ENCODE peak calls at places on chromosomes 6 and 20, in seven cellular contexts. Z is B cell, L is AG04450, K is foreskin fibroblast, R is cardiac muscle cell, A is activated T-cell treated with anti-CD3 and anti-CD28 coated beads for 1 hour, G is C1 segment of cervical spinal cord. X is an unnamed sample.
A peak's percentile ranks its signal among the peaks of the same experiment; 100 is the strongest.

GRCh38 chr20:24762371-24762770 is 186.7 kb upstream of the CST7 start:
- DNase-seq in Z (no peak), L (no peak), K (no peak), R (no peak), A (no peak), G (no peak), X (no peak)

GRCh38 chr6:77463881-77464867 is 883 bp upstream of the HTR1B start:
- DNase-seq in Z (no peak), L (no peak), K (peak; percentile 73), R (no peak), A (no peak), G (no peak), X (peak; percentile 38)

GRCh38 chr6:64807785-64808184 is 899.2 kb downstream of the EYS start:
- DNase-seq in Z (no peak), L (no peak), K (no peak), R (no peak), A (no peak), G (no peak), X (no peak)

GRCh38 chr6:133956413-133957049 is 3.5 kb downstream of the TBPL1 start:
- DNase-seq in Z (no peak), L (no peak), K (no peak), R (no peak), A (no peak), G (no peak), X (no peak)

GRCh38 chr6:35047265-35048011 is 93.7 kb downstream of the TCP11 start:
- DNase-seq in Z (no peak), L (no peak), K (peak; percentile 84), R (peak; percentile 83), A (no peak), G (no peak), X (peak; percentile 68)

GRCh38 chr20:61936701-61937131 is 129.0 kb downstream of the TAF4 start:
- DNase-seq in Z (no peak), L (no peak), K (no peak), R (no peak), A (no peak), G (no peak), X (no peak)

GRCh38 chr6:7433211-7433610 is 43.6 kb downstream of the RIOK1 start:
- DNase-seq in Z (no peak), L (no peak), K (no peak), R (no peak), A (no peak), G (no peak), X (no peak)

GRCh38 chr6:143510991-143511891 is at the start of gene FUCA2:
- DNase-seq in Z (peak; percentile 49), L (peak; percentile 64), K (peak; percentile 97), R (peak; percentile 95), A (peak; percentile 40), G (peak; percentile 85), X (peak; percentile 85)

GRCh38 chr20:54048489-54048888 is 21.9 kb downstream of the BCAS1 start:
- DNase-seq in Z (no peak), L (no peak), K (peak; percentile 55), R (no peak), A (no peak), G (no peak), X (no peak)

GRCh38 chr6:15897063-15897934 is 231.6 kb upstream of the MYLIP start:
- DNase-seq in Z (no peak), L (no peak), K (peak; percentile 67), R (peak; percentile 92), A (no peak), G (no peak), X (peak; percentile 78)

X was measured in dermis microvascular lymphatic vessel endothelial cell.